ENCODE peak calls at places on chromosomes 5 and 9, in four cellular contexts. Q, J, S and X are unnamed samples.
A peak's percentile ranks its signal among the peaks of the same experiment; 100 is the strongest.

GRCh38 chr5:173315495-173316352 is 12.5 kb downstream of the STC2 start:
- DNase-seq in Q (peak; percentile 62), J (no peak), S (peak; percentile 94), X (no peak)

GRCh38 chr9:91718071-91718470 is 232.0 kb downstream of the ROR2 start:
- DNase-seq in J (no peak), S (no peak), Q (no peak), X (no peak)

GRCh38 chr5:97224112-97224750 is 41.2 kb upstream of the RIOK2 start:
- DNase-seq in J (no peak), S (peak; percentile 32), Q (no peak), X (no peak)

GRCh38 chr5:151648988-151649387 is 37.7 kb downstream of the SPARC start:
- DNase-seq in Q (no peak), S (no peak), J (no peak), X (no peak)

GRCh38 chr5:128896675-128897074 is 68.6 kb upstream of the SLC27A6 start:
- DNase-seq in J (no peak), S (no peak), Q (no peak), X (no peak)

GRCh38 chr9:136597965-136598364 is 52.1 kb upstream of the NOTCH1 start:
- DNase-seq in J (no peak), Q (no peak), S (no peak), X (no peak)

GRCh38 chr5:37875051-37875787 is 35.4 kb upstream of the GDNF start:
- DNase-seq in Q (no peak), S (peak; percentile 91), J (no peak), X (peak; percentile 33)

GRCh38 chr9:114037249-114037648 is 40.9 kb downstream of the AMBP start:
- DNase-seq in J (no peak), Q (no peak), S (no peak), X (no peak)

GRCh38 chr9:93297659-93298497 is 113.9 kb downstream of the WNK2 start:
- DNase-seq in Q (peak; percentile 37), S (no peak), J (no peak), X (no peak)

GRCh38 chr9:133224762-133225161 is 15.7 kb upstream of the OBP2B start:
- DNase-seq in S (no peak), J (no peak), Q (no peak), X (no peak)

GRCh38 chr5:74252033-74252430 is 388.5 kb downstream of the ENC1 start:
- DNase-seq in S (no peak), Q (no peak), J (no peak), X (no peak)